ENCODE peak calls at places on chromosomes 7 and 10, in ten cellular contexts. Z is GM12878, F is IMR-90, E is lung, H is endodermal cell, I is HepG2, D is hepatocyte, J is stomach, G is left lung, T is left ventricle myocardium inferior. N is an unnamed sample.
A peak's percentile ranks its signal among the peaks of the same experiment; 100 is the strongest.

GRCh38 chr10:111035542-111035941 is 41.3 kb upstream of the ADRA2A start:
- DNase-seq in Z (no peak), F (peak; percentile 38), E (no peak), H (no peak), I (no peak), D (no peak), J (no peak), G (no peak), T (no peak), N (no peak)

GRCh38 chr10:98150544-98150943 is 16.1 kb downstream of the R3HCC1L start:
- DNase-seq in Z (no peak), F (peak; percentile 56), E (no peak), H (no peak), I (no peak), D (no peak), J (no peak), G (no peak), T (no peak), N (no peak)

GRCh38 chr10:86073199-86073977 is 293.2 kb downstream of the GRID1 start:
- DNase-seq in Z (no peak), F (no peak), E (no peak), H (peak; percentile 34), I (no peak), D (no peak), J (peak; percentile 10), G (no peak), T (no peak), N (no peak)

GRCh38 chr7:901388-902154 is 25.2 kb downstream of the GET4 start:
- DNase-seq in Z (no peak), F (peak; percentile 82), E (peak; percentile 83), H (peak; percentile 99), I (peak; percentile 85), D (peak; percentile 87), J (peak; percentile 90), G (peak; percentile 87), T (peak; percentile 73), N (no peak)

GRCh38 chr10:107540981-107541380 is 376.5 kb upstream of the SORCS1 start:
- DNase-seq in Z (no peak), F (no peak), E (no peak), H (no peak), I (no peak), D (no peak), J (no peak), G (no peak), T (no peak), N (no peak)

GRCh38 chr7:112692333-112692732 is 97.9 kb downstream of the TMEM168 start:
- DNase-seq in Z (no peak), F (no peak), E (no peak), H (no peak), I (no peak), D (no peak), J (no peak), G (no peak), T (no peak), N (no peak)

GRCh38 chr7:134327896-134328295 is 11.2 kb upstream of the SLC35B4 start:
- DNase-seq in Z (peak; percentile 42), F (peak; percentile 56), E (peak; percentile 35), H (peak; percentile 89), I (peak; percentile 57), D (peak; percentile 38), J (no peak), G (no peak), T (no peak), N (peak; percentile 15)

GRCh38 chr10:101613646-101614045 is 25.5 kb downstream of the DPCD start:
- DNase-seq in Z (no peak), F (no peak), E (no peak), H (no peak), I (no peak), D (no peak), J (no peak), G (no peak), T (no peak), N (no peak)

GRCh38 chr10:97673736-97674525 is 13.1 kb downstream of the AVPI1 start:
- DNase-seq in Z (no peak), F (peak; percentile 79), E (no peak), H (no peak), I (no peak), D (no peak), J (no peak), G (no peak), T (no peak), N (no peak)

GRCh38 chr10:27744478-27745379 is 890 bp downstream of the MKX start:
- DNase-seq in Z (no peak), F (peak; percentile 26), E (no peak), H (no peak), I (no peak), D (peak; percentile 72), J (peak; percentile 28), G (no peak), T (peak; percentile 15), N (peak; percentile 10)

GRCh38 chr10:27743736-27744477 is 1.7 kb downstream of the MKX start:
- DNase-seq in Z (no peak), F (peak; percentile 8), E (no peak), H (peak; percentile 79), I (no peak), D (peak; percentile 33), J (no peak), G (peak; percentile 35), T (no peak), N (no peak)

GRCh38 chr10:27746364-27747095 is 911 bp upstream of the MKX start:
- DNase-seq in Z (no peak), F (no peak), E (no peak), H (peak; percentile 63), I (no peak), D (no peak), J (no peak), G (no peak), T (no peak), N (no peak)

GRCh38 chr10:27745719-27746363 is at the start of gene MKX:
- DNase-seq in Z (no peak), F (peak; percentile 44), E (peak; percentile 51), H (peak; percentile 94), I (no peak), D (peak; percentile 69), J (peak; percentile 44), G (peak; percentile 32), T (peak; percentile 21), N (peak; percentile 36)

GRCh38 chr10:27745380-27745718 is 270 bp downstream of the MKX start:
- DNase-seq in Z (no peak), F (no peak), E (no peak), H (peak; percentile 87), I (no peak), D (no peak), J (no peak), G (no peak), T (peak; percentile 16), N (no peak)
- H3K27me3 ChIP-seq in Z (peaks cover 51% of the 10 kb centered on the region), F (peaks cover 56% of the 10 kb centered on the region), E (peaks cover 8% of the 10 kb centered on the region), H (peaks cover 100% of the 10 kb centered on the region), I (peaks cover 8% of the 10 kb centered on the region), D (peaks cover 95% of the 10 kb centered on the region), J (peaks cover 100% of the 10 kb centered on the region), G (peaks cover 89% of the 10 kb centered on the region), T (peaks cover 100% of the 10 kb centered on the region), N (peaks cover 82% of the 10 kb centered on the region)

GRCh38 chr7:151509670-151510333 is 9.9 kb downstream of the RHEB start:
- DNase-seq in Z (no peak), F (no peak), E (no peak), H (no peak), I (no peak), D (no peak), J (no peak), G (no peak), T (no peak), N (no peak)
- TF ChIP-seq CTCF in Z (no peak), F (no peak), E (no peak), H (no peak), I (no peak), D (no peak), J (no peak), G (no peak), T (no peak), N (no peak)

GRCh38 chr10:71562181-71562580 is 157.4 kb downstream of the C10orf105 start:
- DNase-seq in Z (no peak), F (no peak), E (no peak), H (no peak), I (no peak), D (no peak), J (no peak), G (no peak), T (no peak), N (no peak)
- H3K27me3 ChIP-seq in Z (peaks cover 4% of the 10 kb centered on the region), F (peaks cover 38% of the 10 kb centered on the region), E (no peaks in the 10 kb centered on the region), H (no peaks in the 10 kb centered on the region), I (no peaks in the 10 kb centered on the region), D (peaks cover 6% of the 10 kb centered on the region), J (no peaks in the 10 kb centered on the region), G (no peaks in the 10 kb centered on the region), T (peaks cover 11% of the 10 kb centered on the region), N (peaks cover 4% of the 10 kb centered on the region)

GRCh38 chr7:151310578-151310977 is 31.0 kb upstream of the NUB1 start:
- DNase-seq in Z (no peak), F (peak; percentile 13), E (no peak), H (no peak), I (peak; percentile 62), D (peak; percentile 53), J (no peak), G (no peak), T (no peak), N (no peak)
- TF ChIP-seq CTCF in Z (peak; percentile 24), F (peak; percentile 47), E (no peak), H (peak; percentile 60), I (peak; percentile 24), D (peak; percentile 50), J (peak; percentile 38), G (no peak), T (peak; percentile 48), N (no peak)

DNA sequence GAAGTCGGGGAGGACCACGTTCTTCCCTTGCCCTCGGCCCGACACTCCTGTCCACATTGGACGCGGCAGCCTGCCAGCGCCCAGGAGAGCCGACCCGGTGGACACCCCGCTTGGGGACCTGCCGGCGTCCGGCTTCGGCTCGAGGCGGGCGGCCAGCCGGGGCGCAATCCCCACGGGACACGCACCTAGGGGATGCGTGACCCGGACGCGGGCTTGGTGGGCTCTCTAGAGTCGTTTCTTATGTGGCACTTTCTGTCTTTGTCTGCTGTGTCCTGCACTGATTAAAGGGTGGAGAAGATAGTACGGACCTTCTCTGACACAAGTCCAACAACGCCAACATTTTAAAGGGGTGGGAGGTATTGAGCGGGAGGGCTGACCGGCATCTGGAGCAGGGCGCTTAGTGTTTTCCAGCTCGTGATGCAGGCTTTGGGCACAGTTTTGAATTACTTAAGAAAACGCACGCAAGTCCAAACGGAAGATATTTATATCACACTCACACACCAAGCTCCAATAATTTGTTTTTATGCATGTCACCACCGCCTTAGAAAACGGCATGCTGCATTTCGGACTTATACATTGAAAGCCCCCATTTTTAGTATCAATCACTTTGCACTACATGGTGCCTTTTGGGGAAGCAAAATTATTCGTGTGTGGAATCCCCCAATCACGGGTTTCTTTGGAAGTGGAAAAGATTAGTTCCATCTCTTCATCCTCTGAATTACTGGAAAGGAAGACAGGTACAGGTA is 3.9 kb upstream of the SPAG6 start:
- DNase-seq in Z (no peak), F (peak; percentile 15), E (no peak), H (no peak), I (no peak), D (peak; percentile 17), J (no peak), G (no peak), T (no peak), N (no peak)
- H3K27me3 ChIP-seq in Z (peaks cover 36% of the 10 kb centered on the region), F (peaks cover 66% of the 10 kb centered on the region), E (peaks cover 5% of the 10 kb centered on the region), H (peaks cover 95% of the 10 kb centered on the region), I (peaks cover 1% of the 10 kb centered on the region), D (peaks cover 86% of the 10 kb centered on the region), J (peaks cover 91% of the 10 kb centered on the region), G (peaks cover 88% of the 10 kb centered on the region), T (peaks cover 89% of the 10 kb centered on the region), N (peaks cover 98% of the 10 kb centered on the region)